ENCODE peak calls at places on chromosomes 12 and 14, in ten cellular contexts. Z is GM23248; P is naive thymus-derived CD4-positive, alpha-beta T cell; Y is fibroblast of lung; H is tibial artery; U is HCT116; S is GM23338; V is psoas muscle; E is aorta; I is Peyer's patch. N is an unnamed sample. For H3K27me3 and H3K36me3, the result is how much of the 10 kb centered on the place peaks cover.

GRCh38 chr12:65232490-65233077 is 45.9 kb upstream of the MSRB3 start:
- DNase-seq in E (no peak), S (peak), V (no peak), I (no peak), H (no peak), Z (peak), P (no peak), U (no peak), Y (peak), N (peak)

GRCh38 chr14:104143521-104144452 is 5.4 kb downstream of the KIF26A start:
- DNase-seq in U (no peak), I (no peak), V (peak), S (no peak), Z (no peak), Y (no peak), E (peak), H (peak), P (no peak), N (no peak)

GRCh38 chr14:75981426-75981825 is 369 bp downstream of the TGFB3 start:
- DNase-seq in P (no peak), Z (no peak), E (no peak), Y (no peak), I (peak), V (no peak), H (no peak), S (peak), U (no peak), N (peak)

GRCh38 chr12:3832738-3833137 is 40.5 kb downstream of the PARP11 start:
- DNase-seq in Y (peak), Z (peak), U (no peak), S (no peak), V (no peak), E (no peak), P (no peak), H (no peak), I (no peak), N (no peak)

GRCh38 chr14:96629082-96629481 is 126.9 kb downstream of the PAPOLA start:
- DNase-seq in P (no peak), U (no peak), I (peak), V (no peak), H (peak), Y (no peak), S (no peak), E (peak), Z (no peak), N (no peak)

GRCh38 chr14:84864582-84865271 is 665.2 kb upstream of the FLRT2 start:
- DNase-seq in P (no peak), S (no peak), U (no peak), Z (no peak), H (no peak), V (no peak), Y (no peak), I (no peak), E (no peak), N (no peak)

GRCh38 chr12:14418526-14418925 is 53.0 kb downstream of the ATF7IP start:
- DNase-seq in U (no peak), E (no peak), V (no peak), I (no peak), Z (peak), H (no peak), S (no peak), Y (peak), P (no peak), N (no peak)

GRCh38 chr14:56357478-56357877 is 222.1 kb upstream of the TMEM260 start:
- DNase-seq in V (no peak), P (no peak), S (no peak), E (no peak), I (no peak), Z (no peak), H (no peak), U (no peak), Y (no peak), N (no peak)

GRCh38 chr12:52055781-52056711 is 4.8 kb downstream of the NR4A1 start:
- DNase-seq in U (no peak), Z (no peak), I (no peak), P (no peak), E (peak), V (no peak), H (no peak), Y (peak), S (no peak), N (no peak)

GRCh38 chr12:25155031-25155576 is 39.9 kb downstream of the DNAI7 start:
- DNase-seq in V (no peak), H (no peak), Y (peak), Z (peak), S (peak), P (no peak), I (no peak), E (no peak), U (peak), N (peak)

GRCh38 chr14:104420990-104421389 is 158.6 kb upstream of the C14orf180 start:
- DNase-seq in I (peak), V (no peak), Z (no peak), S (no peak), H (no peak), U (no peak), E (peak), Y (no peak), P (no peak), N (no peak)

GRCh38 chr12:71731439-71732356 is 23.0 kb upstream of the RAB21 start:
- DNase-seq in S (peak), I (no peak), Y (peak), P (no peak), Z (peak), E (no peak), H (no peak), V (no peak), U (no peak), N (no peak)

GRCh38 chr14:25074112-25074511 is 24.2 kb upstream of the STXBP6 start:
- DNase-seq in P (no peak), Z (no peak), V (no peak), H (no peak), E (no peak), I (no peak), U (no peak), S (no peak), Y (no peak), N (no peak)

GRCh38 chr12:92503029-92503931 is 199.5 kb upstream of the PLEKHG7 start:
- DNase-seq in I (no peak), Y (peak), V (no peak), P (no peak), U (no peak), Z (no peak), S (no peak), E (no peak), H (no peak), N (peak)

GRCh38 chr12:70469221-70469820 is 103.2 kb downstream of the KCNMB4 start:
- DNase-seq in Z (no peak), I (no peak), E (no peak), S (no peak), Y (no peak), V (no peak), P (no peak), U (no peak), H (no peak), N (no peak)

GRCh38 chr12:52225752-52226151 is 7.3 kb upstream of the KRT7 start:
- DNase-seq in S (no peak), U (no peak), H (no peak), P (no peak), Z (no peak), V (no peak), Y (no peak), I (no peak), E (no peak), N (no peak)

GRCh38 chr12:68559246-68559645 is 51.5 kb upstream of the RAP1B start:
- DNase-seq in S (no peak), P (no peak), I (no peak), U (no peak), H (no peak), Y (no peak), E (no peak), V (no peak), Z (peak), N (no peak)

GRCh38 chr12:27163048-27163715 is 80.8 kb upstream of the C12orf71 start:
- DNase-seq in U (no peak), P (no peak), I (no peak), V (no peak), H (no peak), S (peak), Y (no peak), Z (peak), E (no peak), N (no peak)

GRCh38 chr12:115323223-115323905 is 639.4 kb upstream of the TBX3 start:
- DNase-seq in V (no peak), E (no peak), P (no peak), Y (peak), I (no peak), U (no peak), S (no peak), Z (peak), H (no peak), N (no peak)

GRCh38 chr12:1716911-1717310 is 26.0 kb downstream of the ADIPOR2 start:
- DNase-seq in S (no peak), V (no peak), H (no peak), Y (no peak), Z (peak), E (no peak), U (no peak), I (no peak), P (no peak), N (no peak)

GRCh38 chr12:12699345-12699744 is 3.4 kb upstream of the GPR19 start:
- DNase-seq in V (no peak), U (no peak), I (no peak), S (no peak), Z (no peak), E (no peak), H (no peak), P (no peak), Y (no peak), N (no peak)

GRCh38 chr14:50040401-50040775 is 76.0 kb downstream of the VCPKMT start:
- DNase-seq in H (no peak), V (no peak), E (no peak), S (no peak), Z (peak), Y (peak), I (peak), U (no peak), P (no peak), N (no peak)

GRCh38 chr14:50545618-50546017 is 13.2 kb upstream of the MAP4K5 start:
- DNase-seq in I (no peak), P (no peak), S (no peak), U (no peak), H (no peak), Z (no peak), V (no peak), E (no peak), Y (no peak), N (no peak)

GRCh38 chr12:107196681-107197080 is 103.3 kb upstream of the CRY1 start:
- DNase-seq in H (no peak), U (no peak), S (no peak), E (no peak), Y (peak), V (no peak), P (no peak), Z (peak), I (no peak), N (no peak)

GRCh38 chr12:19186722-19187661 is 57.5 kb downstream of the PLEKHA5 start:
- DNase-seq in Z (peak), E (no peak), I (no peak), U (peak), H (no peak), S (peak), P (no peak), V (no peak), Y (peak), N (peak)

GRCh38 chr14:78157855-78158436 is 12.2 kb upstream of the NRXN3 start:
- DNase-seq in U (no peak), P (no peak), I (no peak), S (peak), Y (no peak), V (no peak), H (no peak), E (no peak), Z (peak), N (no peak)

GRCh38 chr14:41506552-41506951 is 100.1 kb upstream of the LRFN5 start:
- DNase-seq in Y (no peak), E (no peak), H (no peak), V (no peak), I (no peak), Z (no peak), U (no peak), S (no peak), P (no peak), N (no peak)

GRCh38 chr12:126228936-126229335 is 1163.7 kb downstream of the AACS start:
- DNase-seq in V (no peak), E (no peak), P (no peak), I (no peak), H (no peak), U (no peak), Z (no peak), S (no peak), Y (no peak), N (no peak)

GRCh38 chr12:43662736-43663135 is 95.9 kb downstream of the PUS7L start:
- DNase-seq in S (no peak), H (no peak), Z (no peak), E (no peak), P (no peak), Y (no peak), U (no peak), I (no peak), V (no peak), N (no peak)

GRCh38 chr12:127165567-127166392 is 1101.2 kb upstream of the TMEM132C start:
- DNase-seq in H (peak), P (peak), U (peak), Y (peak), V (peak), I (peak), S (peak), E (peak), Z (peak), N (peak)

GRCh38 chr12:79451988-79452387 is 238.8 kb downstream of the PAWR start:
- DNase-seq in H (peak), P (no peak), Z (peak), S (no peak), I (no peak), Y (peak), E (no peak), U (no peak), V (peak), N (no peak)

GRCh38 chr12:5718073-5718472 is 227.0 kb downstream of the ANO2 start:
- DNase-seq in P (no peak), E (no peak), Z (no peak), Y (no peak), I (no peak), U (no peak), S (no peak), H (no peak), V (no peak), N (no peak)

GRCh38 chr12:104137175-104137901 is 672 bp downstream of the NFYB start:
- DNase-seq in I (peak), S (peak), E (peak), V (peak), U (no peak), Y (peak), H (peak), P (peak), Z (peak), N (peak)

GRCh38 chr14:25111061-25111601 is 61.2 kb upstream of the STXBP6 start:
- DNase-seq in S (peak), I (no peak), E (no peak), Y (peak), U (no peak), H (no peak), P (no peak), V (no peak), Z (peak), N (no peak)

GRCh38 chr14:27256805-27257204 is 659.0 kb upstream of the NOVA1 start:
- DNase-seq in P (no peak), U (no peak), E (no peak), Z (no peak), S (no peak), H (no peak), I (no peak), Y (no peak), V (no peak), N (no peak)

GRCh38 chr14:70472253-70473159 is 20.5 kb downstream of the ADAM21 start:
- DNase-seq in P (no peak), Y (no peak), S (no peak), Z (no peak), I (no peak), E (no peak), H (no peak), V (no peak), U (no peak), N (peak)

GRCh38 chr14:21505009-21505553 is 6.1 kb downstream of the METTL3 start:
- DNase-seq in H (no peak), V (no peak), E (no peak), U (no peak), Y (no peak), S (no peak), I (no peak), P (no peak), Z (no peak), N (peak)

GRCh38 chr14:65791551-65791981 is 379.0 kb downstream of the FUT8 start:
- DNase-seq in E (no peak), Y (no peak), V (no peak), H (no peak), Z (peak), P (no peak), S (no peak), I (no peak), U (no peak), N (peak)

GRCh38 chr14:62691613-62692489 is 353.4 kb downstream of the KCNH5 start:
- DNase-seq in Z (peak), P (no peak), Y (peak), V (no peak), E (no peak), S (no peak), U (no peak), H (no peak), I (no peak), N (no peak)

GRCh38 chr12:2172486-2173214 is 119.9 kb downstream of the CACNA1C start:
- DNase-seq in P (no peak), Z (no peak), Y (no peak), S (no peak), V (no peak), U (no peak), H (no peak), E (no peak), I (no peak), N (no peak)

GRCh38 chr12:128570191-128571065 is 253.3 kb downstream of the SLC15A4 start:
- DNase-seq in S (no peak), V (no peak), E (no peak), Y (no peak), Z (no peak), P (no peak), H (no peak), U (no peak), I (no peak), N (peak)
- H3K4me3 ChIP-seq in S (no peak), V (no peak), E (no peak), Y (no peak), Z (no peak), P (peak), H (no peak), U (no peak), I (no peak), N (no peak)

GRCh38 chr14:98161366-98161765 is 1110.6 kb downstream of the BCL11B start:
- DNase-seq in Z (no peak), V (no peak), I (no peak), H (no peak), E (no peak), S (no peak), P (no peak), Y (no peak), U (no peak), N (no peak)

GRCh38 chr14:98163285-98163741 is 1108.7 kb downstream of the BCL11B start:
- DNase-seq in I (no peak), U (no peak), S (peak), H (no peak), Y (no peak), Z (no peak), P (no peak), V (no peak), E (no peak), N (no peak)

GRCh38 chr14:98162829-98163228 is 1109.2 kb downstream of the BCL11B start:
- DNase-seq in H (no peak), S (no peak), V (no peak), P (no peak), U (no peak), Y (no peak), Z (no peak), I (no peak), E (no peak), N (no peak)

GRCh38 chr14:98160901-98161300 is 1111.1 kb downstream of the BCL11B start:
- DNase-seq in H (no peak), U (no peak), I (no peak), Z (no peak), V (no peak), P (no peak), S (no peak), Y (no peak), E (no peak), N (no peak)
- H3K27me3 ChIP-seq in H (under half), U (under half), I (under half), Z (under half), V (under half), P (under half), S (under half), Y (under half), E (under half), N (under half)

DNA sequence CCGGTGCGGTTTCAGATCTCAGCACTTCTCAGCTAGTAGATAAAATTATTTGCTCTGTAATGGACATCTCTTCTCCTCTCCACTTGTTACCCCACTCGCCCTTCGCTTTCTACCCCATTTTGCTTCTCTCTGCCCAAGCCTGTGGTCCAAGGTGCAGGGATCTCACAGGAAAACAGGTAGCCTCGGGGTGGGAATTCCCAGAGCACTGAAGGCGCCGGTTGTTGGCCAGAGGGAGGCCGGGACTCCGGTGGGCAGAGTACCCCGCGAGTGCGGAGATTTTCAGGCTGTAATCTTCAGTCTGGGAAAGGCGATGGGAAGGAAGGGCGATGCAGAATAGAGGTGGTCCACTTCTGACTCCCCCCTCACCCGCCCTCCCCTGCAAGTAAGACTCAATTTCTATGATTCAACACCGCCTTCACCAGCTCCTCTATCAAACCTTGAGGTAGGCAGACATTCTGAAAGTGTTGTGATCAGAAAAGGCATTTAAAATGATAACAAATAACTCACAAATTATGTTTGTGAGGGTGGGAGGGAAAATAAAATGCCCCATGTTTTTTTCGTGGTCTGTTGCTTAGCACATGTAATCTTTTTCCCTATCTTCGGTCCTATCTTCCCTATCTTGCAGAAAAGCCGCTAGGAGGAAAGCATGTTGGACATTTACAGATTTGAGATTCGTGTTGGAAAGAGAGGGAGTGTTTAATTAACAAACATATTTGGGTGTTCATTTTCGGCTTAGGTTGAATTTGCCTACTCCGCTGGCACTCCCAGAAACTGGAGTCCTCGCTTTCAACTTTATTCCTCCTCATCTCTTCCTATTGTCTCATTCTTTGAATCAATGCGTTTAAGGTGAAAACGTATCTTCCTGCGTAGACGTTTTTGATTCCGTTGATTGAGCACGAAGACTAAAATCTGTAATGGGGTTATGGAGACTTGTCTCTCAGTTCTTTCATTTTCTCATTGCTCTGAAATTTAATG is 8.5 kb downstream of the FOXG1 start:
- DNase-seq in V (no peak), I (no peak), Y (no peak), U (no peak), S (no peak), P (no peak), E (no peak), H (no peak), Z (no peak), N (no peak)
- H3K36me3 ChIP-seq in V (under half), I (under half), Y (under half), U (under half), S (under half), P (under half), E (under half), H (under half), Z (under half), N (under half)

DNA sequence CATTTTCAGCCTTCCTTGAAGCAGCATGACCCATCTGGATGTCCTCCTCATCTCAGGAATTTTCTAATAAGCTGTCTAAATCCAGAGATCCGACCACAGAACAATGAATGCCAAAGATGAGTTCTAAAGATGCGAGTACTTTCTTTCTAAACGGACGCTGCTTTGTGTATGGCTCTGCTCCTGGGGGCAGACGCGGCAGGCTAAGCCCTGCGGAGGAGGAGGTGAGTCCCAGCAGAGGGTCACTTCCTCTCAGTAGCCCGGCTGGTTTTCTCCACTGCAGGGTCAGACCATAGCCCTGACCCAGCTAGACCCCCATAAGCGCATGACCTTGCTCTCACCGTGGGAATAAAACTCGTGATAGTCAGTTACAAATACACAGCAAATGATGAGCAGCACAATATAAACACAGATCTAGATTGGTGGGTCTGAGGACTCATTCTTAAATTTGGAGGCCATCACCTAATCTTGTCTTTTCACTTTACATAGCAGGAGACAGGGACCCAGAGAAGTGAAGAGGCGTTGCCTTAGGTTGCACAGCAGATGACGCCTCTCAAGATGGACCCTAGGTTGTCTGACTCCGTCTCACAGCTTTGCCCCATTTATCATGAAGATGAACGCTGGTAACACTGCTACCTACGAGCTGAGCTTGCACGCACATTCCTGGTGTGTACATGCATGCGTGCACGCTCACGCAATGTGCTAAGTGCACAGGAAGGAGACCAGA is 16.6 kb downstream of the SSH1 start:
- DNase-seq in I (no peak), P (no peak), H (no peak), E (no peak), V (no peak), U (no peak), Z (no peak), S (no peak), Y (no peak), N (no peak)
- H3K4me3 ChIP-seq in I (no peak), P (no peak), H (no peak), E (no peak), V (no peak), U (no peak), Z (no peak), S (no peak), Y (no peak), N (no peak)

N was measured in GM06990.